ENCODE peak calls at places on chromosomes 1 and 21, in nine cellular contexts. X is NB4, A is stomach, E is A549, D is prostate gland, U is ovary, H is sigmoid colon, N is breast epithelium, Y is heart left ventricle. B is an unnamed sample.

GRCh38 chr1:203589201-203589600 is 37.4 kb upstream of the ATP2B4 start:
- DNase-seq in U (no peak), Y (no peak), D (no peak), N (no peak), A (no peak), H (no peak), E (no peak), X (no peak), B (no peak)

GRCh38 chr1:39087109-39087834 is 61.1 kb downstream of the NDUFS5 start:
- DNase-seq in H (peak), Y (no peak), N (no peak), U (no peak), D (no peak), A (no peak), X (peak), E (no peak), B (peak)

GRCh38 chr1:201850053-201850397 is 21.1 kb downstream of the IPO9 start:
- DNase-seq in U (peak), H (no peak), E (no peak), Y (peak), N (peak), X (no peak), A (no peak), D (no peak), B (no peak)

GRCh38 chr1:44603718-44604117 is 70.6 kb downstream of the TMEM53 start:
- DNase-seq in E (no peak), U (no peak), H (no peak), D (no peak), Y (no peak), N (no peak), A (peak), X (no peak), B (no peak)

GRCh38 chr1:167913895-167914502 is at the start of gene ADCY10:
- DNase-seq in Y (no peak), E (no peak), U (no peak), N (no peak), A (peak), H (no peak), X (no peak), D (no peak), B (no peak)

GRCh38 chr1:10679521-10680220 is 116.8 kb downstream of the CASZ1 start:
- DNase-seq in U (no peak), A (peak), H (no peak), E (no peak), Y (peak), X (peak), D (peak), N (peak), B (no peak)

GRCh38 chr1:235075121-235075954 is 53.3 kb downstream of the TOMM20 start:
- DNase-seq in A (peak), Y (peak), N (peak), D (peak), E (peak), X (peak), H (peak), U (peak), B (peak)

GRCh38 chr1:183470147-183470960 is 1.9 kb upstream of the SMG7 start:
- DNase-seq in H (peak), A (peak), D (peak), E (peak), U (peak), X (peak), N (peak), Y (peak), B (peak)

GRCh38 chr21:46084041-46084561 is 13.8 kb upstream of the COL6A2 start:
- DNase-seq in H (peak), N (peak), E (no peak), X (no peak), A (no peak), D (no peak), Y (peak), U (peak), B (no peak)

GRCh38 chr1:10195570-10195969 is 14.8 kb upstream of the KIF1B start:
- DNase-seq in E (no peak), A (no peak), U (no peak), N (no peak), Y (no peak), X (no peak), H (no peak), D (no peak), B (peak)

GRCh38 chr1:149986486-149987296 is 23.8 kb downstream of the OTUD7B start:
- DNase-seq in D (no peak), N (no peak), H (no peak), Y (no peak), A (no peak), U (no peak), X (no peak), E (no peak), B (no peak)

GRCh38 chr1:192153276-192153675 is 5.0 kb upstream of the RGS18 start:
- DNase-seq in Y (no peak), A (no peak), U (no peak), N (no peak), X (no peak), D (no peak), E (no peak), H (no peak), B (no peak)

GRCh38 chr21:37232274-37233018 is 34.7 kb downstream of the VPS26C start:
- DNase-seq in U (no peak), D (no peak), A (no peak), X (no peak), N (no peak), E (no peak), Y (no peak), H (no peak), B (no peak)

GRCh38 chr1:245605480-245606156 is 450.8 kb downstream of the KIF26B start:
- DNase-seq in N (no peak), Y (no peak), D (no peak), X (peak), U (no peak), A (no peak), H (no peak), E (no peak), B (no peak)

GRCh38 chr21:17612565-17613241 is at the start of gene BTG3:
- DNase-seq in E (peak), U (peak), X (peak), Y (peak), A (peak), H (peak), N (peak), D (peak), B (peak)

GRCh38 chr1:180628646-180629045 is 3.2 kb upstream of the XPR1 start:
- DNase-seq in H (no peak), X (no peak), Y (no peak), U (no peak), N (no peak), A (no peak), E (no peak), D (no peak), B (no peak)

GRCh38 chr1:85865183-85865582 is 156.9 kb upstream of the ZNHIT6 start:
- DNase-seq in Y (no peak), A (no peak), U (no peak), D (no peak), H (no peak), X (no peak), N (no peak), E (no peak), B (no peak)

GRCh38 chr21:45074818-45075605 is 632 bp downstream of the ADARB1 start:
- DNase-seq in E (no peak), Y (no peak), H (peak), N (no peak), D (no peak), X (peak), A (peak), U (peak), B (no peak)

GRCh38 chr1:112172294-112172882 is 182.9 kb upstream of the KCND3 start:
- DNase-seq in U (no peak), N (no peak), A (no peak), H (no peak), E (no peak), Y (peak), X (peak), D (peak), B (peak)

GRCh38 chr21:16992448-16992847 is 520.4 kb upstream of the CXADR start:
- DNase-seq in D (no peak), A (no peak), H (no peak), E (no peak), N (no peak), Y (no peak), U (no peak), X (peak), B (no peak)

GRCh38 chr1:38758824-38759223 is 100.7 kb downstream of the RRAGC start:
- DNase-seq in E (no peak), H (no peak), D (no peak), N (no peak), A (no peak), X (no peak), Y (no peak), U (no peak), B (no peak)

GRCh38 chr1:151061012-151061401 is 810 bp downstream of the MLLT11 start:
- DNase-seq in E (no peak), U (no peak), Y (no peak), N (no peak), X (peak), A (no peak), D (no peak), H (peak), B (no peak)

GRCh38 chr1:35369922-35370671 is 101.6 kb downstream of the ZMYM4 start:
- DNase-seq in E (no peak), N (no peak), D (no peak), X (peak), H (peak), U (peak), Y (peak), A (peak), B (peak)

GRCh38 chr1:53081384-53082066 is 19.5 kb downstream of the PODN start:
- DNase-seq in A (no peak), X (no peak), Y (peak), E (no peak), N (no peak), D (no peak), H (no peak), U (no peak), B (no peak)

GRCh38 chr1:205870236-205870635 is 20.3 kb upstream of the PM20D1 start:
- DNase-seq in A (no peak), Y (no peak), U (no peak), E (no peak), D (no peak), X (no peak), H (no peak), N (no peak), B (no peak)

GRCh38 chr1:115412286-115412685 is 74.2 kb upstream of the NGF start:
- DNase-seq in N (no peak), U (no peak), A (no peak), D (no peak), X (no peak), E (no peak), H (no peak), Y (no peak), B (no peak)

GRCh38 chr1:151166506-151166956 is 587 bp downstream of the SCNM1 start:
- DNase-seq in Y (no peak), A (no peak), D (no peak), N (no peak), H (peak), U (no peak), X (peak), E (peak), B (no peak)

GRCh38 chr1:173043253-173043652 is 7.5 kb downstream of the TNFSF18 start:
- DNase-seq in H (no peak), A (no peak), E (no peak), X (peak), N (no peak), Y (no peak), D (no peak), U (no peak), B (no peak)

GRCh38 chr1:115893545-115893944 is 52.6 kb upstream of the NHLH2 start:
- DNase-seq in A (no peak), X (no peak), D (no peak), U (no peak), Y (no peak), N (no peak), H (no peak), E (no peak), B (no peak)

GRCh38 chr1:172138636-172139035 is 281.8 kb upstream of the C1orf105 start:
- DNase-seq in D (no peak), U (no peak), X (no peak), H (peak), Y (no peak), E (no peak), N (no peak), A (no peak), B (peak)

GRCh38 chr1:50422946-50423669 is at the start of gene DMRTA2:
- DNase-seq in U (no peak), A (no peak), D (no peak), N (no peak), Y (no peak), E (peak), X (no peak), H (no peak), B (no peak)

GRCh38 chr1:61412601-61413000 is 312.3 kb downstream of the TM2D1 start:
- DNase-seq in X (no peak), H (no peak), E (no peak), D (no peak), N (no peak), Y (no peak), U (no peak), A (no peak), B (no peak)

GRCh38 chr21:44502559-44502958 is 37.4 kb downstream of the KRTAP10-1 start:
- DNase-seq in U (no peak), A (no peak), Y (no peak), X (no peak), D (no peak), E (no peak), H (no peak), N (no peak), B (no peak)

GRCh38 chr1:229364216-229365065 is 21.6 kb upstream of the CCSAP start:
- DNase-seq in A (no peak), Y (no peak), N (no peak), X (no peak), D (no peak), H (no peak), U (no peak), E (no peak), B (no peak)

GRCh38 chr1:76202670-76203069 is 128.1 kb downstream of the ST6GALNAC3 start:
- DNase-seq in Y (no peak), H (no peak), X (no peak), U (no peak), D (no peak), A (no peak), E (no peak), N (no peak), B (no peak)

DNA sequence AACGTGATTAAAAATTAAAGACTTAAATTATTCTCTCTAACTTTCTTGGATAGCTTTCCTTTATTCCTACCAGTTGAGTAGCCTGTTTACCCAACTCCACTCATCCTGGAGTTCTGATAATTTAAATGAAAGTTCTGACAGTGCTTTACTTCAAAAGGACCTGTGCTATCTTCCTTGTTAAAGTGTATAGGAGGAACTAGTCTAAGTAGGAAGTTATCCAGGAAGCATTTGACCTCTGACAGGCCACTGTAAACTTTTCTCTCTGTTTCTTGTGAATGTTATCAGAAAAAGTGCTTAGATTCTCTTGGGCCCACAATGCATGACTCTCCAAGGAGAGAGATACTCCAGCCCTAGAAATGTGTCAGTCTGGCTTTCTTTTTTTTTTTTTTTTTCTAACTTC is 9.2 kb downstream of the UAP1 start:
- DNase-seq in Y (no peak), X (no peak), U (no peak), H (no peak), A (no peak), E (no peak), D (no peak), N (no peak), B (no peak)
- TF ChIP-seq POLR2A in Y (no peak), X (no peak), U (no peak), H (no peak), A (no peak), E (no peak), D (no peak), N (no peak), B (no peak)

DNA sequence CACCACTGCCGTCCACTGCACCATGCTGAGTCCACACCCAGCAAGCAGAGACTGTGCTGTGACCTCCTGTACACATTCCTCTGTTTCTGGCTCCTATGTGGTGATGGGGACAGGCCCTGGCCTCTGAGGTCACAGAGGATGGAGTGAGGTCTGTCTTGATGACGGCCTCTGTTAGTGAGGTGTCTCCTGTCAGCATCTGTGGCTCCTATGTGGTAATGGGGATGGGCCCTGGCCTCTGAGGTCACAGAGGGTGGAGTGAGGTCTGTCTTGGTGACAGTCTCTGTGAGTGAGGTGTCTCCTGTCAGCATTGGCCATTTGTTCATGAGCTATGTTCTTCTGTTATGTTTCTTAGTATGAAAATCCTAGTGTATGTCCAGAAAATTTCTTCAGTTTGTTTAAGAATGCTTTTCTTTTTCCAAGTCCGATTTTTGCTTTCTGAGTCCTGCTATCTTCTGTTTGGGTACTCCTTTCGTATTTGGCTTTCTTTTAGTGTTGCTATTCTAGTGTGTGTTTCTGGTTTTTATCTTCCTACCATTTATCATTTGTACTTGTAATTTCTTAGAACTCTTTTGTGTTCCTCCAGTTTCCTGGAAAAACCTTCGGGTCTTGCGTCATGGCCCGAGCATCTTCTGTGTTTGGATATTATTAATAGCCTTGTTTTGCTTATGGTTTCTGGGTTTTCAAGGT is 13.4 kb downstream of the SNAP47 start:
- DNase-seq in Y (no peak), N (no peak), E (no peak), D (no peak), U (peak), X (no peak), A (no peak), H (peak), B (peak)
- TF ChIP-seq POLR2A in Y (no peak), N (no peak), E (no peak), D (no peak), U (no peak), X (no peak), A (no peak), H (no peak), B (no peak)

GRCh38 chr1:161117681-161118581 is at the start of the genes NIT1 and PFDN2:
- DNase-seq in Y (peak), X (peak), H (peak), D (peak), E (peak), U (peak), A (peak), N (peak), B (peak)
- TF ChIP-seq POLR2A in Y (peak), X (peak), H (peak), D (peak), E (peak), U (peak), A (peak), N (peak), B (peak)

GRCh38 chr1:174965006-174965971 is 34.5 kb upstream of the CACYBP start:
- DNase-seq in H (no peak), Y (no peak), N (no peak), E (no peak), A (peak), D (no peak), X (peak), U (no peak), B (no peak)
- TF ChIP-seq POLR2A in H (no peak), Y (no peak), N (no peak), E (no peak), A (no peak), D (no peak), X (no peak), U (no peak), B (no peak)

GRCh38 chr1:6612641-6613360 is 730 bp upstream of the PHF13 start:
- DNase-seq in H (peak), Y (peak), X (no peak), U (peak), D (no peak), E (no peak), A (peak), N (peak), B (no peak)
- TF ChIP-seq POLR2A in H (peak), Y (peak), X (no peak), U (peak), D (peak), E (no peak), A (no peak), N (peak), B (peak)

B was measured in uterus.